ENCODE peak calls at places on chromosomes 16 and 17, in four cellular contexts. One of them, this sample, is unnamed.

GRCh38 chr17:16363749-16364536 is 10.7 kb upstream of the CENPV start:
- DNase-seq in AG10803: peak
- DNase-seq in suprapubic skin: peak
- DNase-seq in GM12865: peak
- DNase-seq in this sample: peak

GRCh38 chr16:3119701-3120408 is 7.5 kb downstream of the ZNF205 start:
- DNase-seq in AG10803: no peak
- DNase-seq in suprapubic skin: no peak
- DNase-seq in GM12865: no peak
- DNase-seq in this sample: no peak

GRCh38 chr17:33778505-33779398 is 476.3 kb upstream of the CCL2 start:
- DNase-seq in AG10803: peak
- DNase-seq in suprapubic skin: no peak
- DNase-seq in GM12865: peak
- DNase-seq in this sample: peak

GRCh38 chr17:55177914-55178217 is 86.9 kb upstream of the HLF start:
- DNase-seq in AG10803: peak
- DNase-seq in suprapubic skin: no peak
- DNase-seq in GM12865: no peak
- DNase-seq in this sample: no peak

GRCh38 chr17:53780320-53780719 is 42.4 kb upstream of the KIF2B start:
- DNase-seq in AG10803: no peak
- DNase-seq in suprapubic skin: no peak
- DNase-seq in GM12865: no peak
- DNase-seq in this sample: no peak

GRCh38 chr17:28597606-28598383 is 1.0 kb downstream of the SPAG5 start:
- DNase-seq in AG10803: no peak
- DNase-seq in suprapubic skin: no peak
- DNase-seq in GM12865: no peak
- DNase-seq in this sample: no peak

GRCh38 chr17:79981661-79982101 is 54.0 kb downstream of the TBC1D16 start:
- DNase-seq in AG10803: no peak
- DNase-seq in suprapubic skin: peak
- DNase-seq in GM12865: no peak
- DNase-seq in this sample: no peak

GRCh38 chr16:3578610-3579551 is 1.7 kb upstream of the NLRC3 start:
- DNase-seq in AG10803: no peak
- DNase-seq in suprapubic skin: no peak
- DNase-seq in GM12865: peak
- DNase-seq in this sample: peak

GRCh38 chr16:4111748-4112696 is 4.2 kb downstream of the ADCY9 start:
- DNase-seq in AG10803: peak
- DNase-seq in suprapubic skin: no peak
- DNase-seq in GM12865: no peak
- DNase-seq in this sample: no peak

GRCh38 chr17:75485688-75486087 is 29.3 kb downstream of the TMEM94 start:
- DNase-seq in AG10803: no peak
- DNase-seq in suprapubic skin: no peak
- DNase-seq in GM12865: no peak
- DNase-seq in this sample: no peak

GRCh38 chr17:75488693-75489510 is 26.4 kb downstream of the CASKIN2 start:
- DNase-seq in AG10803: no peak
- DNase-seq in suprapubic skin: no peak
- DNase-seq in GM12865: no peak
- DNase-seq in this sample: no peak

GRCh38 chr17:75486151-75486550 is 29.2 kb downstream of the CASKIN2 start:
- DNase-seq in AG10803: no peak
- DNase-seq in suprapubic skin: no peak
- DNase-seq in GM12865: no peak
- DNase-seq in this sample: no peak

GRCh38 chr17:75486951-75487350 is 28.4 kb downstream of the CASKIN2 start:
- DNase-seq in AG10803: no peak
- DNase-seq in suprapubic skin: no peak
- DNase-seq in GM12865: no peak
- DNase-seq in this sample: no peak

GRCh38 chr17:75487351-75488070 is 27.8 kb downstream of the CASKIN2 start:
- DNase-seq in AG10803: no peak
- DNase-seq in suprapubic skin: no peak
- DNase-seq in GM12865: peak
- DNase-seq in this sample: peak
- TF ChIP-seq CTCF in AG10803: no peak
- TF ChIP-seq CTCF in suprapubic skin: no peak
- TF ChIP-seq CTCF in GM12865: no peak
- TF ChIP-seq CTCF in this sample: no peak

GRCh38 chr16:73172621-73173312 is 124.8 kb upstream of the ZFHX3 start:
- DNase-seq in AG10803: peak
- DNase-seq in suprapubic skin: no peak
- DNase-seq in GM12865: no peak
- DNase-seq in this sample: no peak
- TF ChIP-seq CTCF in AG10803: peak
- TF ChIP-seq CTCF in suprapubic skin: no peak
- TF ChIP-seq CTCF in GM12865: no peak
- TF ChIP-seq CTCF in this sample: no peak

DNA sequence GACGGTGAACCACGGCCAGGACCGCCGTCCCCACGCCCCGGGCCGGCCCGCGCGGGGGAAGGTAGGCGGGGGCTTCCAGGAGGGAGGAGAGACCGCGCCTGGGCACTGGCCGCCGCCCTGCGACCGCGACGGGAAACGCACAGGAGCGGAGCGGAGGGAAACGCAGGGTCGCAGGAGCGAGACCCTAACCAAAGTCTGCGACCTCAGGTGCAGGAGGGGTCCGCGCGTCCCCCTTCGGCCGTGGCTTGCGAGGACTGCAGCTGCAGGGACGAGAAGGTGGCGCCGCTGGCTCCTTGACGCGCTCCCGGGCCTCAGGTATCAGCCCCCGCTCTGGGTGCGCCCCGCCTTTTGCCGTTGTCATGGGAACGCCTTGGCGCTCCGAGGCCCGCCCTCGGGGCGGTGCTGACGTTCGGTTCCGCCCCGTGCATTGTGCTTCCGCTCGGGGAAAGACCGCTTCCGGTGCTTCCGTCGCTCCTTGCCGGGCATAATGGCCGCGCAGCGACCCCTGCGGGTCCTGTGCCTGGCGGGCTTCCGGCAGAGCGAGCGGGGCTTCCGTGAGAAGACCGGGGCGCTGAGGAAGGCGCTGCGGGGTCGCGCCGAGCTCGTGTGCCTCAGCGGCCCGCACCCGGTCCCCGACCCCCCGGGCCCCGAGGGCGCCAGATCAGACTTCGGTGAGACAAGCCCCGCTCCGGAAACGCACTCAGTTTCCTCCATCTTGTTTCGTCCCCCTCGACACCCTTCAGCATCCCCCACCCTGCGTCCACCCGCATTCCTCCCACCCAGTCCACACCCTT is at the start of gene OVCA2:
- DNase-seq in AG10803: peak
- DNase-seq in suprapubic skin: peak
- DNase-seq in GM12865: peak
- DNase-seq in this sample: peak
- TF ChIP-seq CTCF in AG10803: peak
- TF ChIP-seq CTCF in suprapubic skin: no peak
- TF ChIP-seq CTCF in GM12865: peak
- TF ChIP-seq CTCF in this sample: peak

DNA sequence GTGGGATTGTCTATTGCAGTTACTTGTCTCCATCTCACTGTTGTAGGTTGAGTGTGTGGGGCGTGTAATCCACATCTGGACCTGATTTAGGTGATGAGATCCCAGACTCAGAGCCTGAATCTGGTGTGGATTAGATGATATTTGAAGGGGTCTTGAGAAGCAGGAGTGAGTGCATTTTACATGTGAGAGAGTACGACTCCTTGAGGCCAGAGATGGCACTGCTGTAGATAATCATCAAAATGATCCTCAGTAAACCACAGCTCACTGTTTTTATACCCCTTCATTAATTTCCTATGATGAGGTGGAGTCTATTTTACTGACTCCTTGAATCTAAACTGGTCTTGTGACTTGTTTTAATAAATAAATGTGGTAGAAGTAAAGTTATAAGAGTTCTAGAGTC is 732.5 kb downstream of the KCNJ2 start:
- DNase-seq in AG10803: no peak
- DNase-seq in suprapubic skin: no peak
- DNase-seq in GM12865: no peak
- DNase-seq in this sample: no peak
- TF ChIP-seq CTCF in AG10803: peak
- TF ChIP-seq CTCF in suprapubic skin: no peak
- TF ChIP-seq CTCF in GM12865: peak
- TF ChIP-seq CTCF in this sample: no peak

GRCh38 chr16:54361246-54361645 is 74.7 kb upstream of the IRX3 start:
- DNase-seq in AG10803: no peak
- DNase-seq in suprapubic skin: no peak
- DNase-seq in GM12865: no peak
- DNase-seq in this sample: no peak
- TF ChIP-seq CTCF in AG10803: no peak
- TF ChIP-seq CTCF in suprapubic skin: no peak
- TF ChIP-seq CTCF in GM12865: no peak
- TF ChIP-seq CTCF in this sample: no peak

GRCh38 chr17:78822552-78822951 is 18.1 kb downstream of the USP36 start:
- DNase-seq in AG10803: peak
- DNase-seq in suprapubic skin: no peak
- DNase-seq in GM12865: no peak
- DNase-seq in this sample: no peak

GRCh38 chr17:78821961-78822360 is 18.7 kb downstream of the USP36 start:
- DNase-seq in AG10803: no peak
- DNase-seq in suprapubic skin: no peak
- DNase-seq in GM12865: no peak
- DNase-seq in this sample: no peak

GRCh38 chr17:78824240-78824639 is 16.4 kb downstream of the USP36 start:
- DNase-seq in AG10803: no peak
- DNase-seq in suprapubic skin: no peak
- DNase-seq in GM12865: no peak
- DNase-seq in this sample: no peak

GRCh38 chr17:78825696-78826095 is 14.9 kb downstream of the USP36 start:
- DNase-seq in AG10803: no peak
- DNase-seq in suprapubic skin: no peak
- DNase-seq in GM12865: no peak
- DNase-seq in this sample: no peak

DNA sequence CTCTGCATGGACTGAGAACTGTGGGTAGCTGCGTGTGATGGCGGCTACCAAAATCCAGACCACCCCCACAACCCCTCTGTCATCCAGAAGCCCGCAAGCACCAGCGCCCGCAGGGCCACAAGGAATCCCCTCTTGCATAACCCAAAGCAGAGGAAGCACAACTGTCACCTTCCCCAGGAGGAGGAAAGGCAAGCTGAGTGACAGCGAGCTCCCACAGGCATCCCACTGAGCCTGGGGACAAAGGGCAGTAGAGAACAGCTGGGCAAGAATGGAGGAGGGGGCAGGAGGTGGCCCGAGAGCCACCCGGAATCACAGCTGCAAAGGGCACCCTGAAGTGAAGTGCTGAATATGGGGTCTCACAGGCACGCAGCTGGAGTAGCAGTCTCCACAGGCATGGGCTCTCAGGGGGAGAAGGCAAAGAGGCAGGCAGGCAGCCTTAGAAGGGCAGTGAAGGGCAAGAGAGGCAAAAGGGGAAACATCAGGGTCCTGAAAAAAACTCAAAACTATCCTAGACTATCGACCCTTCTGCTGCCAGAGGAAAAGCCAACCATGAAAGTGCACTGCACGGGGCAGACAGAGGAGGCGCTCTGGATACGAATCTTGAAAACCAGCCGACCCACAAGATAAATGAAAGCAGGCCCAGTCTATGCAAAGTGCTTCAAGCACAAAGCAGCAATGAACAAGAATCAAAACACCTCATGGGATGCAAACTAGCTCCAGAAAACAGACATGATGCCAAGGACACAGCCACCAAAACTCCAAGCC is 17.1 kb downstream of the USP36 start:
- DNase-seq in AG10803: no peak
- DNase-seq in suprapubic skin: no peak
- DNase-seq in GM12865: no peak
- DNase-seq in this sample: no peak
- TF ChIP-seq CTCF in AG10803: no peak
- TF ChIP-seq CTCF in suprapubic skin: no peak
- TF ChIP-seq CTCF in GM12865: no peak
- TF ChIP-seq CTCF in this sample: peak

GRCh38 chr17:71276071-71276470 is 844.7 kb upstream of the SOX9 start:
- DNase-seq in AG10803: no peak
- DNase-seq in suprapubic skin: no peak
- DNase-seq in GM12865: no peak
- DNase-seq in this sample: no peak
- TF ChIP-seq CTCF in AG10803: no peak
- TF ChIP-seq CTCF in suprapubic skin: no peak
- TF ChIP-seq CTCF in GM12865: no peak
- TF ChIP-seq CTCF in this sample: no peak

GRCh38 chr17:20009302-20010098 is at the start of gene SPECC1:
- DNase-seq in AG10803: peak
- DNase-seq in suprapubic skin: peak
- DNase-seq in GM12865: peak
- DNase-seq in this sample: peak
- TF ChIP-seq CTCF in AG10803: peak
- TF ChIP-seq CTCF in suprapubic skin: peak
- TF ChIP-seq CTCF in GM12865: peak
- TF ChIP-seq CTCF in this sample: peak

GRCh38 chr17:41678907-41679739 is 9.6 kb upstream of the EIF1 start:
- DNase-seq in AG10803: peak
- DNase-seq in suprapubic skin: no peak
- DNase-seq in GM12865: peak
- DNase-seq in this sample: peak
- TF ChIP-seq CTCF in AG10803: peak
- TF ChIP-seq CTCF in suprapubic skin: no peak
- TF ChIP-seq CTCF in GM12865: peak
- TF ChIP-seq CTCF in this sample: peak

GRCh38 chr16:49560018-49560830 is 186.6 kb downstream of the C16orf78 start:
- DNase-seq in AG10803: no peak
- DNase-seq in suprapubic skin: no peak
- DNase-seq in GM12865: no peak
- DNase-seq in this sample: no peak
- TF ChIP-seq CTCF in AG10803: no peak
- TF ChIP-seq CTCF in suprapubic skin: no peak
- TF ChIP-seq CTCF in GM12865: no peak
- TF ChIP-seq CTCF in this sample: no peak